ENCODE peak calls at places on chromosome 6, in ten cellular contexts. J, B, C, X, O, Y, H, M, A and G are unnamed samples.

GRCh38 chr6:29676981-29677601 is 3.9 kb downstream of the ZFP57 start:
- DNase-seq in M (no peak), O (peak), H (no peak), C (peak), B (no peak), A (peak), Y (no peak), X (no peak), J (no peak), G (no peak)

GRCh38 chr6:90468859-90469258 is 118.0 kb downstream of the MAP3K7 start:
- DNase-seq in Y (no peak), J (no peak), H (no peak), A (no peak), B (no peak), M (no peak), O (no peak), C (no peak), X (no peak), G (no peak)

GRCh38 chr6:27505209-27506027 is 32.5 kb upstream of the ZNF184 start:
- DNase-seq in H (peak), X (no peak), Y (peak), O (no peak), A (peak), J (no peak), C (no peak), B (no peak), M (peak), G (peak)

GRCh38 chr6:43331876-43332275 is 23.2 kb upstream of the CRIP3 start:
- DNase-seq in O (no peak), J (no peak), C (no peak), H (no peak), X (no peak), A (no peak), B (no peak), Y (no peak), M (no peak), G (no peak)

GRCh38 chr6:30541515-30542403 is 14.5 kb downstream of the GNL1 start:
- DNase-seq in H (peak), X (peak), C (peak), Y (peak), M (peak), A (peak), O (no peak), J (peak), B (peak), G (peak)

GRCh38 chr6:135066806-135067205 is 12.2 kb upstream of the HBS1L start:
- DNase-seq in B (no peak), J (no peak), M (no peak), X (no peak), O (no peak), A (no peak), H (no peak), C (no peak), Y (no peak), G (no peak)

GRCh38 chr6:73394577-73395354 is at the start of gene DDX43:
- DNase-seq in M (no peak), H (peak), O (no peak), C (no peak), Y (no peak), A (peak), J (no peak), X (peak), B (peak), G (peak)

GRCh38 chr6:90328004-90328403 is 31.4 kb upstream of the BACH2 start:
- DNase-seq in Y (no peak), X (no peak), O (no peak), B (no peak), A (no peak), J (no peak), C (no peak), H (no peak), M (no peak), G (peak)

GRCh38 chr6:147390909-147391536 is 117.5 kb upstream of the SAMD5 start:
- DNase-seq in B (no peak), Y (peak), X (no peak), A (peak), H (no peak), O (no peak), C (no peak), J (no peak), M (no peak), G (peak)

GRCh38 chr6:140371360-140371870 is 997.0 kb upstream of the CITED2 start:
- DNase-seq in H (no peak), O (no peak), B (no peak), A (no peak), X (no peak), Y (no peak), M (no peak), J (no peak), C (no peak), G (no peak)

GRCh38 chr6:34459899-34460593 is 5.8 kb upstream of the PACSIN1 start:
- DNase-seq in M (no peak), O (no peak), X (peak), B (no peak), C (no peak), H (no peak), J (no peak), Y (peak), A (peak), G (peak)

GRCh38 chr6:11614534-11615213 is 77.1 kb downstream of the TMEM170B start:
- DNase-seq in A (peak), O (no peak), B (no peak), C (no peak), H (peak), Y (no peak), M (no peak), X (no peak), J (no peak), G (no peak)

GRCh38 chr6:31114540-31114876 is at the start of gene PSORS1C1:
- DNase-seq in Y (no peak), A (peak), H (peak), O (peak), X (peak), J (no peak), C (peak), M (no peak), B (peak), G (no peak)

GRCh38 chr6:15207923-15208322 is 37.9 kb upstream of the JARID2 start:
- DNase-seq in Y (no peak), A (peak), X (no peak), M (no peak), H (no peak), O (no peak), B (no peak), C (no peak), J (no peak), G (no peak)

GRCh38 chr6:34914358-34914757 is 25.3 kb downstream of the ANKS1A start:
- DNase-seq in X (no peak), B (no peak), M (no peak), C (no peak), A (no peak), O (no peak), J (no peak), H (no peak), Y (no peak), G (no peak)

GRCh38 chr6:38182426-38182825 is 362.9 kb downstream of the ZFAND3 start:
- DNase-seq in H (peak), M (no peak), B (peak), O (no peak), C (no peak), X (no peak), Y (no peak), A (no peak), J (no peak), G (no peak)

GRCh38 chr6:150198532-150198931 is 55.7 kb downstream of the PPP1R14C start:
- DNase-seq in B (no peak), J (no peak), M (no peak), C (no peak), A (no peak), X (no peak), O (no peak), Y (no peak), H (no peak), G (no peak)

GRCh38 chr6:157273756-157274088 is 49.6 kb downstream of the TMEM242 start:
- DNase-seq in M (no peak), J (no peak), A (no peak), B (peak), O (no peak), C (no peak), Y (peak), H (peak), X (no peak), G (peak)

GRCh38 chr6:30802731-30803130 is 58.4 kb upstream of the IER3 start:
- DNase-seq in H (no peak), C (no peak), A (no peak), Y (no peak), J (no peak), O (no peak), M (no peak), B (no peak), X (no peak), G (no peak)

GRCh38 chr6:142746524-142746923 is 198.5 kb downstream of the HIVEP2 start:
- DNase-seq in A (peak), M (no peak), X (peak), B (no peak), O (no peak), H (no peak), Y (no peak), J (peak), C (peak), G (no peak)

GRCh38 chr6:13413906-13414555 is 73.4 kb downstream of the GFOD1 start:
- DNase-seq in O (no peak), Y (no peak), B (peak), M (no peak), C (peak), X (no peak), J (no peak), A (no peak), H (peak), G (no peak)

GRCh38 chr6:12343122-12343439 is 52.9 kb downstream of the EDN1 start:
- DNase-seq in O (no peak), A (no peak), B (no peak), C (no peak), M (no peak), J (no peak), Y (no peak), H (no peak), X (no peak), G (no peak)

GRCh38 chr6:134676307-134677281 is 273.3 kb downstream of the ALDH8A1 start:
- DNase-seq in A (peak), O (no peak), B (no peak), C (no peak), X (no peak), M (peak), H (no peak), J (no peak), Y (peak), G (no peak)

GRCh38 chr6:20686142-20686541 is 151.9 kb downstream of the CDKAL1 start:
- DNase-seq in C (no peak), X (no peak), O (no peak), J (no peak), B (peak), M (peak), A (no peak), H (no peak), Y (peak), G (no peak)